ENCODE peak calls at places on chromosomes 1 and 21, in eight cellular contexts. One of them, this sample, is unnamed.

GRCh38 chr1:41613646-41614592 is 129.4 kb upstream of the EDN2 start:
- DNase-seq in Daoy: no peak
- DNase-seq in RCC 7860: no peak
- DNase-seq in ACHN: no peak
- DNase-seq in HuH-7.5: no peak
- DNase-seq in activated T-cell treated with anti-CD3 and anti-CD28 coated beads for 1 hour: no peak
- DNase-seq in HepG2: no peak
- DNase-seq in fibroblast of mammary gland: peak; percentile 75
- DNase-seq in this sample: no peak

GRCh38 chr1:217333939-217334338 is 297.0 kb downstream of the GPATCH2 start:
- DNase-seq in RCC 7860: no peak
- DNase-seq in HepG2: peak; percentile 10
- DNase-seq in ACHN: peak; percentile 36
- DNase-seq in HuH-7.5: peak; percentile 39
- DNase-seq in activated T-cell treated with anti-CD3 and anti-CD28 coated beads for 1 hour: no peak
- DNase-seq in Daoy: no peak
- DNase-seq in fibroblast of mammary gland: peak; percentile 41
- DNase-seq in this sample: peak; percentile 83

GRCh38 chr1:159937014-159937750 is 8.2 kb downstream of the IGSF9 start:
- DNase-seq in activated T-cell treated with anti-CD3 and anti-CD28 coated beads for 1 hour: no peak
- DNase-seq in fibroblast of mammary gland: no peak
- DNase-seq in RCC 7860: no peak
- DNase-seq in ACHN: no peak
- DNase-seq in HepG2: no peak
- DNase-seq in HuH-7.5: no peak
- DNase-seq in Daoy: no peak
- DNase-seq in this sample: no peak

GRCh38 chr1:218182455-218182854 is 102.6 kb upstream of the RRP15 start:
- DNase-seq in activated T-cell treated with anti-CD3 and anti-CD28 coated beads for 1 hour: no peak
- DNase-seq in fibroblast of mammary gland: no peak
- DNase-seq in Daoy: no peak
- DNase-seq in RCC 7860: no peak
- DNase-seq in ACHN: no peak
- DNase-seq in HepG2: no peak
- DNase-seq in HuH-7.5: no peak
- DNase-seq in this sample: no peak

GRCh38 chr1:62676606-62677356 is 11.4 kb downstream of the DOCK7 start:
- DNase-seq in ACHN: no peak
- DNase-seq in Daoy: no peak
- DNase-seq in HuH-7.5: no peak
- DNase-seq in fibroblast of mammary gland: peak; percentile 93
- DNase-seq in RCC 7860: no peak
- DNase-seq in activated T-cell treated with anti-CD3 and anti-CD28 coated beads for 1 hour: no peak
- DNase-seq in HepG2: no peak
- DNase-seq in this sample: no peak

GRCh38 chr21:33027401-33028185 is 1.9 kb downstream of the OLIG2 start:
- DNase-seq in HuH-7.5: no peak
- DNase-seq in fibroblast of mammary gland: no peak
- DNase-seq in RCC 7860: no peak
- DNase-seq in HepG2: no peak
- DNase-seq in activated T-cell treated with anti-CD3 and anti-CD28 coated beads for 1 hour: no peak
- DNase-seq in Daoy: peak; percentile 30
- DNase-seq in ACHN: no peak
- DNase-seq in this sample: no peak

GRCh38 chr21:25934771-25935224 is 200.0 kb downstream of the GABPA start:
- DNase-seq in HepG2: peak; percentile 44
- DNase-seq in activated T-cell treated with anti-CD3 and anti-CD28 coated beads for 1 hour: no peak
- DNase-seq in fibroblast of mammary gland: peak; percentile 98
- DNase-seq in HuH-7.5: no peak
- DNase-seq in ACHN: peak; percentile 64
- DNase-seq in RCC 7860: peak; percentile 93
- DNase-seq in Daoy: peak; percentile 94
- DNase-seq in this sample: peak; percentile 53

GRCh38 chr1:42198251-42198650 is 33.7 kb upstream of the GUCA2A start:
- DNase-seq in HuH-7.5: no peak
- DNase-seq in HepG2: no peak
- DNase-seq in activated T-cell treated with anti-CD3 and anti-CD28 coated beads for 1 hour: no peak
- DNase-seq in fibroblast of mammary gland: no peak
- DNase-seq in RCC 7860: no peak
- DNase-seq in ACHN: no peak
- DNase-seq in Daoy: no peak
- DNase-seq in this sample: no peak

GRCh38 chr1:17596651-17597509 is 57.4 kb downstream of the ARHGEF10L start:
- DNase-seq in ACHN: no peak
- DNase-seq in HepG2: no peak
- DNase-seq in fibroblast of mammary gland: no peak
- DNase-seq in HuH-7.5: no peak
- DNase-seq in Daoy: no peak
- DNase-seq in RCC 7860: no peak
- DNase-seq in activated T-cell treated with anti-CD3 and anti-CD28 coated beads for 1 hour: no peak
- DNase-seq in this sample: peak; percentile 70

GRCh38 chr1:242057745-242058115 is 58.8 kb upstream of the MAP1LC3C start:
- DNase-seq in HuH-7.5: no peak
- DNase-seq in HepG2: no peak
- DNase-seq in Daoy: no peak
- DNase-seq in ACHN: no peak
- DNase-seq in RCC 7860: no peak
- DNase-seq in fibroblast of mammary gland: no peak
- DNase-seq in activated T-cell treated with anti-CD3 and anti-CD28 coated beads for 1 hour: no peak
- DNase-seq in this sample: peak; percentile 30

GRCh38 chr21:36120304-36120902 is 14.5 kb upstream of the CBR3 start:
- DNase-seq in Daoy: no peak
- DNase-seq in activated T-cell treated with anti-CD3 and anti-CD28 coated beads for 1 hour: no peak
- DNase-seq in fibroblast of mammary gland: no peak
- DNase-seq in ACHN: no peak
- DNase-seq in HepG2: no peak
- DNase-seq in RCC 7860: no peak
- DNase-seq in HuH-7.5: no peak
- DNase-seq in this sample: no peak

GRCh38 chr1:91609571-91609970 is 108.9 kb downstream of the CDC7 start:
- DNase-seq in Daoy: peak; percentile 60
- DNase-seq in fibroblast of mammary gland: peak; percentile 78
- DNase-seq in activated T-cell treated with anti-CD3 and anti-CD28 coated beads for 1 hour: no peak
- DNase-seq in HepG2: no peak
- DNase-seq in RCC 7860: peak; percentile 72
- DNase-seq in ACHN: peak; percentile 66
- DNase-seq in HuH-7.5: no peak
- DNase-seq in this sample: peak; percentile 80

GRCh38 chr21:45959779-45960390 is 21.7 kb upstream of the COL6A1 start:
- DNase-seq in fibroblast of mammary gland: no peak
- DNase-seq in RCC 7860: no peak
- DNase-seq in HuH-7.5: peak; percentile 1
- DNase-seq in Daoy: no peak
- DNase-seq in ACHN: no peak
- DNase-seq in HepG2: no peak
- DNase-seq in activated T-cell treated with anti-CD3 and anti-CD28 coated beads for 1 hour: no peak
- DNase-seq in this sample: no peak

GRCh38 chr1:51189421-51190073 is 46.5 kb upstream of the RNF11 start:
- DNase-seq in HepG2: peak; percentile 51
- DNase-seq in HuH-7.5: peak; percentile 42
- DNase-seq in Daoy: peak; percentile 64
- DNase-seq in ACHN: peak; percentile 70
- DNase-seq in RCC 7860: peak; percentile 64
- DNase-seq in activated T-cell treated with anti-CD3 and anti-CD28 coated beads for 1 hour: peak; percentile 7
- DNase-seq in fibroblast of mammary gland: peak; percentile 81
- DNase-seq in this sample: peak; percentile 58

GRCh38 chr21:20741445-20741844 is 256.8 kb upstream of the NCAM2 start:
- DNase-seq in ACHN: no peak
- DNase-seq in RCC 7860: no peak
- DNase-seq in HuH-7.5: no peak
- DNase-seq in Daoy: no peak
- DNase-seq in HepG2: no peak
- DNase-seq in fibroblast of mammary gland: no peak
- DNase-seq in activated T-cell treated with anti-CD3 and anti-CD28 coated beads for 1 hour: no peak
- DNase-seq in this sample: no peak

GRCh38 chr1:1150100-1150499 is 23.6 kb upstream of the TTLL10 start:
- DNase-seq in ACHN: no peak
- DNase-seq in activated T-cell treated with anti-CD3 and anti-CD28 coated beads for 1 hour: no peak
- DNase-seq in fibroblast of mammary gland: no peak
- DNase-seq in Daoy: no peak
- DNase-seq in HepG2: no peak
- DNase-seq in RCC 7860: no peak
- DNase-seq in HuH-7.5: no peak
- DNase-seq in this sample: no peak

GRCh38 chr21:15112858-15113257 is 48.1 kb upstream of the NRIP1 start:
- DNase-seq in RCC 7860: no peak
- DNase-seq in HepG2: no peak
- DNase-seq in activated T-cell treated with anti-CD3 and anti-CD28 coated beads for 1 hour: no peak
- DNase-seq in Daoy: no peak
- DNase-seq in ACHN: no peak
- DNase-seq in fibroblast of mammary gland: no peak
- DNase-seq in HuH-7.5: no peak
- DNase-seq in this sample: no peak

GRCh38 chr1:83632906-83633305 is 366.0 kb downstream of the TTLL7 start:
- DNase-seq in HepG2: no peak
- DNase-seq in activated T-cell treated with anti-CD3 and anti-CD28 coated beads for 1 hour: no peak
- DNase-seq in ACHN: no peak
- DNase-seq in Daoy: no peak
- DNase-seq in fibroblast of mammary gland: no peak
- DNase-seq in RCC 7860: no peak
- DNase-seq in HuH-7.5: no peak
- DNase-seq in this sample: no peak

GRCh38 chr21:34072145-34073031 is 990 bp upstream of the MRPS6 start:
- DNase-seq in fibroblast of mammary gland: no peak
- DNase-seq in RCC 7860: no peak
- DNase-seq in activated T-cell treated with anti-CD3 and anti-CD28 coated beads for 1 hour: peak; percentile 6
- DNase-seq in HepG2: no peak
- DNase-seq in HuH-7.5: no peak
- DNase-seq in Daoy: no peak
- DNase-seq in ACHN: no peak
- DNase-seq in this sample: no peak

GRCh38 chr1:27400035-27400962 is 7.9 kb downstream of the GPR3 start:
- DNase-seq in ACHN: no peak
- DNase-seq in Daoy: no peak
- DNase-seq in RCC 7860: no peak
- DNase-seq in HepG2: no peak
- DNase-seq in fibroblast of mammary gland: peak; percentile 34
- DNase-seq in activated T-cell treated with anti-CD3 and anti-CD28 coated beads for 1 hour: no peak
- DNase-seq in HuH-7.5: no peak
- DNase-seq in this sample: peak; percentile 41

GRCh38 chr21:41360072-41360821 is 1.6 kb upstream of the MX2 start:
- DNase-seq in HuH-7.5: no peak
- DNase-seq in Daoy: no peak
- DNase-seq in fibroblast of mammary gland: peak; percentile 57
- DNase-seq in activated T-cell treated with anti-CD3 and anti-CD28 coated beads for 1 hour: no peak
- DNase-seq in HepG2: peak; percentile 46
- DNase-seq in RCC 7860: no peak
- DNase-seq in ACHN: no peak
- DNase-seq in this sample: peak; percentile 24

GRCh38 chr1:160097196-160097910 is 1.1 kb downstream of the IGSF8 start:
- DNase-seq in RCC 7860: no peak
- DNase-seq in fibroblast of mammary gland: no peak
- DNase-seq in activated T-cell treated with anti-CD3 and anti-CD28 coated beads for 1 hour: no peak
- DNase-seq in Daoy: no peak
- DNase-seq in ACHN: no peak
- DNase-seq in HuH-7.5: no peak
- DNase-seq in HepG2: no peak
- DNase-seq in this sample: peak; percentile 50

GRCh38 chr1:23588749-23589505 is 29.6 kb upstream of the ID3 start:
- DNase-seq in RCC 7860: no peak
- DNase-seq in Daoy: no peak
- DNase-seq in HepG2: no peak
- DNase-seq in HuH-7.5: no peak
- DNase-seq in activated T-cell treated with anti-CD3 and anti-CD28 coated beads for 1 hour: no peak
- DNase-seq in ACHN: no peak
- DNase-seq in fibroblast of mammary gland: peak; percentile 21
- DNase-seq in this sample: no peak

GRCh38 chr1:232627645-232628334 is 2.1 kb downstream of the SIPA1L2 start:
- DNase-seq in HepG2: no peak
- DNase-seq in RCC 7860: peak; percentile 62
- DNase-seq in HuH-7.5: no peak
- DNase-seq in ACHN: peak; percentile 39
- DNase-seq in Daoy: peak; percentile 43
- DNase-seq in fibroblast of mammary gland: peak; percentile 39
- DNase-seq in activated T-cell treated with anti-CD3 and anti-CD28 coated beads for 1 hour: no peak
- DNase-seq in this sample: peak; percentile 87

GRCh38 chr1:66350001-66350547 is 183.9 kb upstream of the SGIP1 start:
- DNase-seq in HuH-7.5: no peak
- DNase-seq in activated T-cell treated with anti-CD3 and anti-CD28 coated beads for 1 hour: no peak
- DNase-seq in ACHN: no peak
- DNase-seq in RCC 7860: peak; percentile 42
- DNase-seq in fibroblast of mammary gland: no peak
- DNase-seq in Daoy: peak; percentile 67
- DNase-seq in HepG2: no peak
- DNase-seq in this sample: peak; percentile 86

GRCh38 chr1:111417755-111418154 is 9.8 kb downstream of the OVGP1 start:
- DNase-seq in activated T-cell treated with anti-CD3 and anti-CD28 coated beads for 1 hour: no peak
- DNase-seq in HepG2: peak; percentile 91
- DNase-seq in Daoy: no peak
- DNase-seq in fibroblast of mammary gland: peak; percentile 7
- DNase-seq in ACHN: no peak
- DNase-seq in HuH-7.5: peak; percentile 60
- DNase-seq in RCC 7860: no peak
- DNase-seq in this sample: peak; percentile 48

GRCh38 chr1:205658943-205659581 is 21.2 kb downstream of the SLC45A3 start:
- DNase-seq in HuH-7.5: peak; percentile 89
- DNase-seq in RCC 7860: peak; percentile 36
- DNase-seq in activated T-cell treated with anti-CD3 and anti-CD28 coated beads for 1 hour: peak; percentile 67
- DNase-seq in HepG2: peak; percentile 46
- DNase-seq in fibroblast of mammary gland: peak; percentile 49
- DNase-seq in ACHN: peak; percentile 71
- DNase-seq in Daoy: peak; percentile 72
- DNase-seq in this sample: peak; percentile 78

GRCh38 chr1:210586785-210587184 is 258.1 kb downstream of the HHAT start:
- DNase-seq in HepG2: no peak
- DNase-seq in HuH-7.5: no peak
- DNase-seq in ACHN: no peak
- DNase-seq in fibroblast of mammary gland: no peak
- DNase-seq in activated T-cell treated with anti-CD3 and anti-CD28 coated beads for 1 hour: no peak
- DNase-seq in Daoy: no peak
- DNase-seq in RCC 7860: no peak
- DNase-seq in this sample: no peak

GRCh38 chr1:211830055-211830329 is 571 bp downstream of the LPGAT1 start:
- DNase-seq in activated T-cell treated with anti-CD3 and anti-CD28 coated beads for 1 hour: no peak
- DNase-seq in ACHN: peak; percentile 28
- DNase-seq in RCC 7860: no peak
- DNase-seq in fibroblast of mammary gland: no peak
- DNase-seq in HepG2: no peak
- DNase-seq in HuH-7.5: no peak
- DNase-seq in Daoy: peak; percentile 32
- DNase-seq in this sample: no peak

GRCh38 chr1:35080171-35080854 is 1.1 kb downstream of the ZMYM1 start:
- DNase-seq in RCC 7860: no peak
- DNase-seq in HepG2: no peak
- DNase-seq in activated T-cell treated with anti-CD3 and anti-CD28 coated beads for 1 hour: no peak
- DNase-seq in HuH-7.5: no peak
- DNase-seq in fibroblast of mammary gland: no peak
- DNase-seq in Daoy: no peak
- DNase-seq in ACHN: no peak
- DNase-seq in this sample: no peak

GRCh38 chr1:238396140-238396539 is 505.4 kb upstream of the ZP4 start:
- DNase-seq in HuH-7.5: no peak
- DNase-seq in Daoy: no peak
- DNase-seq in activated T-cell treated with anti-CD3 and anti-CD28 coated beads for 1 hour: no peak
- DNase-seq in RCC 7860: no peak
- DNase-seq in HepG2: no peak
- DNase-seq in fibroblast of mammary gland: no peak
- DNase-seq in ACHN: no peak
- DNase-seq in this sample: no peak

GRCh38 chr1:179743679-179744400 is 749 bp downstream of the FAM163A start:
- DNase-seq in HepG2: no peak
- DNase-seq in Daoy: peak; percentile 23
- DNase-seq in activated T-cell treated with anti-CD3 and anti-CD28 coated beads for 1 hour: no peak
- DNase-seq in ACHN: no peak
- DNase-seq in fibroblast of mammary gland: no peak
- DNase-seq in RCC 7860: no peak
- DNase-seq in HuH-7.5: no peak
- DNase-seq in this sample: peak; percentile 23

GRCh38 chr21:35203093-35204021 is 154.3 kb upstream of the RUNX1 start:
- DNase-seq in ACHN: peak; percentile 42
- DNase-seq in HuH-7.5: no peak
- DNase-seq in fibroblast of mammary gland: peak; percentile 92
- DNase-seq in Daoy: peak; percentile 77
- DNase-seq in RCC 7860: peak; percentile 41
- DNase-seq in activated T-cell treated with anti-CD3 and anti-CD28 coated beads for 1 hour: no peak
- DNase-seq in HepG2: no peak
- DNase-seq in this sample: no peak

GRCh38 chr1:183023146-183023600 is at the start of gene LAMC1:
- DNase-seq in Daoy: peak; percentile 92
- DNase-seq in activated T-cell treated with anti-CD3 and anti-CD28 coated beads for 1 hour: no peak
- DNase-seq in RCC 7860: peak; percentile 74
- DNase-seq in HuH-7.5: peak; percentile 80
- DNase-seq in fibroblast of mammary gland: peak; percentile 78
- DNase-seq in ACHN: peak; percentile 88
- DNase-seq in HepG2: peak; percentile 81
- DNase-seq in this sample: peak; percentile 96

This sample was measured in mesendoderm.